ENCODE peak calls at places on chromosomes 2 and 18, in seven cellular contexts. S is stomach, U is HCT116, V is body of pancreas, R is Peyer's patch, I is heart left ventricle, G is uterus. D is an unnamed sample.
A peak's percentile ranks its signal among the peaks of the same experiment; 100 is the strongest.

GRCh38 chr18:69725009-69725408 is 222.7 kb downstream of the CD226 start:
- DNase-seq in G (no peak), S (no peak), V (no peak), R (no peak), U (no peak), I (no peak), D (no peak)

GRCh38 chr2:129376404-129377077 is 602.9 kb upstream of the RAB6C start:
- DNase-seq in U (no peak), S (no peak), G (no peak), V (no peak), I (no peak), R (no peak), D (no peak)

GRCh38 chr18:35386600-35387366 is 9.6 kb upstream of the ZNF396 start:
- DNase-seq in I (peak; percentile 61), U (peak; percentile 69), V (peak; percentile 67), G (peak; percentile 65), R (peak; percentile 68), S (peak; percentile 72), D (peak; percentile 34)

GRCh38 chr18:42069036-42069435 is 114.0 kb downstream of the PIK3C3 start:
- DNase-seq in G (no peak), S (no peak), I (no peak), R (no peak), U (no peak), V (no peak), D (no peak)

GRCh38 chr2:68831688-68832087 is 39.5 kb downstream of the BMP10 start:
- DNase-seq in I (peak; percentile 22), U (no peak), R (no peak), S (no peak), V (no peak), G (no peak), D (peak; percentile 26)

GRCh38 chr2:189580662-189581353 is at the start of gene SLC40A1:
- DNase-seq in R (peak; percentile 47), I (peak; percentile 89), G (peak; percentile 83), U (no peak), V (peak; percentile 90), S (peak; percentile 87), D (no peak)

GRCh38 chr18:63878343-63878742 is 9.2 kb upstream of the SERPINB2 start:
- DNase-seq in I (no peak), R (no peak), G (no peak), V (no peak), S (no peak), U (no peak), D (no peak)

GRCh38 chr2:145569108-145569507 is 1049.2 kb upstream of the ZEB2 start:
- DNase-seq in G (no peak), V (no peak), I (no peak), S (no peak), R (no peak), U (no peak), D (no peak)

GRCh38 chr2:71388214-71388613 is 56.6 kb downstream of the ZNF638 start:
- DNase-seq in I (no peak), S (no peak), R (no peak), V (no peak), U (no peak), G (no peak), D (no peak)

GRCh38 chr18:3689091-3689490 is 239.1 kb downstream of the TGIF1 start:
- DNase-seq in V (no peak), S (no peak), R (no peak), I (no peak), G (no peak), U (no peak), D (no peak)

GRCh38 chr2:151570191-151570590 is 160.5 kb downstream of the RIF1 start:
- DNase-seq in I (no peak), V (no peak), S (no peak), U (no peak), R (no peak), G (no peak), D (no peak)

GRCh38 chr2:109142416-109143210 is 13.6 kb downstream of the SH3RF3 start:
- DNase-seq in R (no peak), U (no peak), V (no peak), I (no peak), G (no peak), S (no peak), D (no peak)

GRCh38 chr2:105329197-105329554 is 359 bp downstream of the TGFBRAP1 start:
- DNase-seq in G (no peak), S (no peak), I (no peak), U (no peak), V (no peak), R (peak; percentile 41), D (no peak)

GRCh38 chr18:8685914-8686216 is 19.5 kb upstream of the MTCL1 start:
- DNase-seq in U (no peak), V (no peak), I (no peak), R (no peak), G (no peak), S (no peak), D (no peak)

GRCh38 chr2:19378939-19379338 is 20.5 kb upstream of the OSR1 start:
- DNase-seq in U (no peak), G (no peak), R (no peak), V (no peak), I (no peak), S (no peak), D (no peak)

GRCh38 chr2:201261471-201261870 is 1.1 kb downstream of the CASP8 start:
- DNase-seq in U (no peak), I (no peak), V (no peak), G (no peak), S (no peak), R (peak; percentile 65), D (no peak)

GRCh38 chr18:79819951-79820351 is 22.2 kb downstream of the KCNG2 start:
- DNase-seq in S (no peak), G (no peak), I (no peak), V (no peak), U (no peak), R (peak; percentile 72), D (no peak)

GRCh38 chr18:74196220-74197119 is 48.1 kb downstream of the TIMM21 start:
- DNase-seq in I (peak; percentile 20), G (peak; percentile 49), R (peak; percentile 34), S (peak; percentile 54), U (peak; percentile 42), V (peak; percentile 58), D (peak; percentile 3)

GRCh38 chr2:70474266-70474848 is 79.3 kb downstream of the TGFA start:
- DNase-seq in I (no peak), S (no peak), U (no peak), G (no peak), R (no peak), V (no peak), D (no peak)

GRCh38 chr2:173457366-173457765 is 102.7 kb downstream of the CDCA7 start:
- DNase-seq in U (no peak), S (no peak), R (no peak), V (no peak), G (no peak), I (no peak), D (no peak)

GRCh38 chr2:190637903-190638618 is 10.8 kb upstream of the NAB1 start:
- DNase-seq in U (no peak), V (peak; percentile 29), I (peak; percentile 50), S (peak; percentile 38), R (no peak), G (peak; percentile 21), D (no peak)

GRCh38 chr2:28635251-28635650 is 116.4 kb upstream of the PPP1CB start:
- DNase-seq in V (peak; percentile 68), U (no peak), G (peak; percentile 85), S (peak; percentile 71), I (peak; percentile 37), R (no peak), D (no peak)
- TF ChIP-seq POLR2A in V (no peak), U (no peak), G (peak; percentile 22), S (no peak), I (no peak), R (no peak), D (no peak)

DNA sequence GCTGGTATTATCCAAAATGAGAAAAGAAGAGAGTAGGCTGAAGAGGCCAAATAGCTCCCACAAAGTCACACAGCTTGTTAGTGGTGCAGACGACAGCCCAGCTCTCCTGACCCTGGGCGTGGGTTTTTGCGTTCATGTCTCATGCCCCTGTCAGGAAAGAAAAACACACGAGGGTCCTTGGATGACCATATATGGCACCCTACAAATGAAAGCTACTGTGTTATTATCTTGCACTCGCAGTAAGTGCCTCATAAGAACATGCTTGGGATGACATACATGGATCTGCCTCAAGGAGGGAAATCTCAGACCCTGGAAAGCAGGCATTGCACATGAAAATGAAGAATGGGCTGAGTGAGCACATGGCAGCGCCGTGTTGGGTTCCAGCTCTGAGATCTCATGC is 89.7 kb downstream of the SEMA4F start:
- DNase-seq in U (no peak), G (no peak), S (no peak), V (no peak), I (no peak), R (no peak), D (no peak)
- TF ChIP-seq POLR2A in U (no peak), G (no peak), S (no peak), V (no peak), I (no peak), R (no peak), D (no peak)

DNA sequence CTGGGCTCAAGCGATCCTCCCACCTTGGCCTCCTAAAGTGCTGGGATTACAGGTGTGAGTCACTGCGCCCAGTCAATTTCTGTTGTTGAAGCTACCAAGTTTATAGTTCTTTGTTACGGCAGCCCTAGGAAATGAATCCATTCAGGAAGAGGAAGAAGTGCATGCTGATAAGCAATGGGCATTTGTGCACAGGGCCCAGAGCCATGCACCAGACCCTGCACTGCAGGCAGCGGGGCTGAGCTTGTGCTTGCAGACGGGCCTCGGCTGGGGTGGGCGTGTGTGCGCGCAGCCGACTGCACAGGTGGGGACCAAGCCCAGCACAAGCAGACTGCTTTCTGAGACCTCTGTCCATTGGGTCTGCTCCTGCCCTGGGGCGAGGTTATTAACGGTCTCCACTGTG is 144.6 kb downstream of the CABLES1 start:
- DNase-seq in V (no peak), G (no peak), U (no peak), R (no peak), I (no peak), S (no peak), D (no peak)
- TF ChIP-seq POLR2A in V (no peak), G (no peak), U (no peak), R (no peak), I (no peak), S (no peak), D (no peak)

GRCh38 chr2:38376346-38376682 is 759 bp downstream of the ATL2 start:
- DNase-seq in U (peak; percentile 53), S (peak; percentile 49), V (peak; percentile 45), R (no peak), I (no peak), G (no peak), D (peak; percentile 45)
- TF ChIP-seq POLR2A in U (no peak), S (no peak), V (peak; percentile 30), R (no peak), I (no peak), G (no peak), D (no peak)

GRCh38 chr2:160257742-160258577 is 57.9 kb upstream of the ITGB6 start:
- DNase-seq in I (no peak), G (no peak), R (no peak), U (no peak), S (no peak), V (no peak), D (no peak)
- TF ChIP-seq POLR2A in I (no peak), G (no peak), R (no peak), U (no peak), S (no peak), V (no peak), D (no peak)